ENCODE peak calls at places on chromosome 14, in four cellular contexts. J, F, T and U are unnamed samples.

GRCh38 chr14:83071888-83072501 is 1538.3 kb upstream of the SEL1L start:
- DNase-seq in J (no peak), F (peak; percentile 20), T (peak; percentile 17), U (peak; percentile 8)

GRCh38 chr14:76261371-76261811 is 109.7 kb downstream of the GPATCH2L start:
- DNase-seq in J (no peak), F (no peak), T (no peak), U (no peak)

GRCh38 chr14:75877292-75877691 is 104.5 kb downstream of the TGFB3 start:
- DNase-seq in J (no peak), F (no peak), T (no peak), U (no peak)

GRCh38 chr14:25396128-25396527 is 346.2 kb upstream of the STXBP6 start:
- DNase-seq in J (no peak), F (no peak), T (no peak), U (no peak)

GRCh38 chr14:63290741-63291286 is 27.9 kb downstream of the GPHB5 start:
- DNase-seq in J (no peak), F (no peak), T (no peak), U (no peak)

GRCh38 chr14:97604731-97605130 is 807.5 kb downstream of the VRK1 start:
- DNase-seq in J (no peak), F (no peak), T (no peak), U (no peak)

GRCh38 chr14:96297000-96297399 is 41.0 kb downstream of the BDKRB1 start:
- DNase-seq in J (no peak), F (no peak), T (peak; percentile 32), U (peak; percentile 26)

GRCh38 chr14:91330111-91330696 is 85.7 kb upstream of the GPR68 start:
- DNase-seq in J (no peak), F (no peak), T (no peak), U (no peak)

GRCh38 chr14:72524230-72524629 is 369.7 kb downstream of the DPF3 start:
- DNase-seq in J (no peak), F (no peak), T (no peak), U (no peak)

GRCh38 chr14:45251912-45252311 is 1.1 kb downstream of the MIS18BP1 start:
- DNase-seq in J (no peak), F (peak; percentile 76), T (peak; percentile 74), U (peak; percentile 73)

GRCh38 chr14:68976160-68977067 is 2.7 kb downstream of the ACTN1 start:
- DNase-seq in J (peak; percentile 83), F (no peak), T (no peak), U (no peak)

GRCh38 chr14:94394594-94395305 is 6.3 kb upstream of the SERPINA1 start:
- DNase-seq in J (peak; percentile 74), F (no peak), T (no peak), U (no peak)

GRCh38 chr14:92945544-92945943 is 22.6 kb downstream of the CHGA start:
- DNase-seq in J (no peak), F (no peak), T (no peak), U (no peak)

GRCh38 chr14:89249296-89249565 is 167.8 kb downstream of the FOXN3 start:
- DNase-seq in J (peak; percentile 22), F (no peak), T (no peak), U (no peak)

GRCh38 chr14:50762001-50762930 is 68.7 kb downstream of the NIN start:
- DNase-seq in J (no peak), F (peak; percentile 72), T (peak; percentile 73), U (peak; percentile 69)

GRCh38 chr14:68961781-68962584 is 17.1 kb downstream of the ACTN1 start:
- DNase-seq in J (peak; percentile 80), F (no peak), T (no peak), U (no peak)

GRCh38 chr14:78933948-78934524 is 763.9 kb downstream of the NRXN3 start:
- DNase-seq in J (no peak), F (peak; percentile 45), T (peak; percentile 38), U (peak; percentile 30)

GRCh38 chr14:47490353-47490752 is 185.1 kb downstream of the MDGA2 start:
- DNase-seq in J (no peak), F (no peak), T (no peak), U (no peak)

GRCh38 chr14:98210045-98210678 is 1061.8 kb downstream of the BCL11B start:
- DNase-seq in J (no peak), F (no peak), T (no peak), U (no peak)

GRCh38 chr14:61462566-61463195 is 141.3 kb downstream of the PRKCH start:
- DNase-seq in J (no peak), F (no peak), T (no peak), U (no peak)

GRCh38 chr14:99758915-99759545 is 34.2 kb upstream of the EML1 start:
- DNase-seq in J (peak; percentile 51), F (no peak), T (no peak), U (no peak)

GRCh38 chr14:99760817-99761216 is 32.4 kb upstream of the EML1 start:
- DNase-seq in J (no peak), F (no peak), T (no peak), U (no peak)

GRCh38 chr14:99764222-99764706 is 28.9 kb upstream of the EML1 start:
- DNase-seq in J (no peak), F (no peak), T (no peak), U (no peak)

GRCh38 chr14:99759546-99759925 is 33.7 kb upstream of the EML1 start:
- DNase-seq in J (peak; percentile 56), F (no peak), T (no peak), U (no peak)

DNA sequence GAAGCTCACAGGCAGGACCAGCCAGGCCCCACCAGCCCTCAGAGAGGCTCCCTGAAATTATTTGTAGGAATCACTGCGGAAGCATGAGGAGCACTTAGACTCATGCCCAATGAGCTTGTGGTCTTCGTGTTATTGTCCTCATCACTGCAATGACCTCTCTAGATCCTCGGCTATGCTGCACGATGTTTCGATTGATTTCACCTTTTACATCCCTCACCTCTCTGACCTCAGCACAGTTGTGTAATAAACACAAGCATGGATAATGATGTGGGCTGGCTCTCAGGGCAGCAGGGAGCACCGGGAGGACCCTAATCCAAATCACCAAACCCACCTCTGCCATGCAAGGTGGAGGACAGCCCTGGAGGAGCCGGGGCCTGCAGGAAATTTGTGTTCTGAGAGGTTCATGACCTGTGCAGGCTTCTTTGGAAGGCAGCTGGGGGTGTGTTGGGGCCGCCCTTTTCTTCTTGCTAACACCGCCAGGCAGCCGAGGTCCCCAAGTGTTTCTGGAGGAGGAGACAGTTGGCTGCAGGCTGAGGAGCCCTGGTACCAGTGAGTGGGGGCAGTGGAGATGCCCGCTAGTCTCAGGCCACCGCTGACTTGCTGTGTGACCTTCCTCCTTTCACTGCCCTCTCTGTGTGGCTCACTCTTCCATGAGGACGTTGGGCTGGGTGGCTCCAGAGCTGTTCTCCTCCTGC is 29.5 kb upstream of the EML1 start:
- DNase-seq in J (no peak), F (no peak), T (no peak), U (no peak)
- TF ChIP-seq CTCF in J (no peak), F (no peak), T (no peak), U (no peak)

GRCh38 chr14:65486856-65487255 is 74.3 kb downstream of the FUT8 start:
- DNase-seq in J (no peak), F (no peak), T (no peak), U (no peak)
- TF ChIP-seq CTCF in J (no peak), F (no peak), T (no peak), U (peak; percentile 2)

GRCh38 chr14:23483216-23483854 is 13.8 kb downstream of the NGDN start:
- DNase-seq in J (no peak), F (peak; percentile 18), T (peak; percentile 47), U (peak; percentile 33)
- TF ChIP-seq CTCF in J (no peak), F (peak; percentile 58), T (peak; percentile 20), U (peak; percentile 31)

GRCh38 chr14:65019944-65020566 is 33.4 kb downstream of the FNTB start:
- DNase-seq in J (no peak), F (peak; percentile 58), T (peak; percentile 62), U (peak; percentile 60)
- TF ChIP-seq CTCF in J (peak; percentile 60), F (peak; percentile 73), T (peak; percentile 38), U (peak; percentile 61)

GRCh38 chr14:102075155-102075554 is 11.7 kb downstream of the HSP90AA1 start:
- DNase-seq in J (no peak), F (no peak), T (no peak), U (no peak)

GRCh38 chr14:102071283-102071998 is 15.4 kb downstream of the HSP90AA1 start:
- DNase-seq in J (no peak), F (no peak), T (no peak), U (no peak)

GRCh38 chr14:102076793-102077759 is 9.8 kb downstream of the HSP90AA1 start:
- DNase-seq in J (no peak), F (no peak), T (no peak), U (no peak)

GRCh38 chr14:102078344-102078743 is 8.5 kb downstream of the HSP90AA1 start:
- DNase-seq in J (no peak), F (no peak), T (no peak), U (no peak)

DNA sequence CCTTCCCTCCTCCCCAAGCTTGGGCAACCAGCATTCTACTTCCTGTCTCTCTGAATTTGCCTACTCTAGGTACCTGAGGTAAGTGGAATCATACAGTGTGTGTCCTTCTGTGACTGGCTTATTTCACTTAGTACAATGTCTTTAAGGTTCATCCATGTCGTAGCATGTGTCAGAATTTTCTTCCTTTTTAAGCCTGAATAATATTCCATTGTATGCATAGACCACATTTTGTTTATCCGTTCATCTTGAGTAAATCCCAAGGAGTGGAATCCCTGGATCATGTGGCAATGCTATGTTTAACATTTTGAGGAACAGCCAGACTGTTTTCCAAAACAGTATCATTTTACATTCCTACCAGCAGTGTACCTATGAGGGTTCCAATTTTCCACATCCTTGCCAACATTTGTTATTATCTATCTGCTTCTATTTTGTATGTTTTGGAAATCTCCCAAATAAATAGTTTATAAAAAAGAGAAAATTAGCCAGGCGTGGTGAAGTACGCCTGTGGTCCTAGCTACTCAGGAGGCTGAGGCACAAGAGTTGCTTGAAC is 12.4 kb downstream of the HSP90AA1 start:
- DNase-seq in J (no peak), F (no peak), T (no peak), U (no peak)
- TF ChIP-seq CTCF in J (no peak), F (no peak), T (no peak), U (no peak)

GRCh38 chr14:55832122-55832911 is 252.3 kb downstream of the KTN1 start:
- DNase-seq in J (no peak), F (no peak), T (no peak), U (no peak)
- TF ChIP-seq CTCF in J (no peak), F (no peak), T (no peak), U (no peak)